ENCODE peak calls at places on chromosomes 13 and 19, in four cellular contexts. H is IMR-90, M is PC-9, Z is tibial nerve. S is an unnamed sample.

GRCh38 chr13:74461011-74461410 is 326.8 kb upstream of the KLF12 start:
- DNase-seq in Z (no peak), H (no peak), M (no peak), S (no peak)

GRCh38 chr13:23796546-23796945 is 92.7 kb downstream of the MIPEP start:
- DNase-seq in H (peak; percentile 49), Z (no peak), M (no peak), S (no peak)

GRCh38 chr19:46915386-46915785 is 54.6 kb downstream of the ARHGAP35 start:
- DNase-seq in H (no peak), Z (no peak), M (no peak), S (no peak)

GRCh38 chr19:54918499-54918898 is 12.6 kb downstream of the NCR1 start:
- DNase-seq in M (no peak), H (no peak), Z (no peak), S (no peak)

GRCh38 chr13:93293716-93294115 is 67.1 kb downstream of the GPC6 start:
- DNase-seq in H (no peak), M (no peak), Z (no peak), S (no peak)

GRCh38 chr13:51519839-51520238 is 64.4 kb upstream of the WDFY2 start:
- DNase-seq in Z (no peak), H (peak; percentile 61), M (no peak), S (no peak)

GRCh38 chr13:113002206-113002821 is 33.3 kb downstream of the MCF2L start:
- DNase-seq in M (peak; percentile 55), H (no peak), Z (no peak), S (peak; percentile 73)

GRCh38 chr13:47904891-47905290 is 96.2 kb downstream of the SUCLA2 start:
- DNase-seq in H (no peak), M (no peak), Z (no peak), S (no peak)

GRCh38 chr19:37551123-37551993 is 43.2 kb downstream of the ZNF571 start:
- DNase-seq in M (no peak), H (peak; percentile 44), Z (no peak), S (no peak)

GRCh38 chr19:48683349-48683748 is 10.5 kb upstream of the NTN5 start:
- DNase-seq in M (no peak), H (peak; percentile 19), Z (no peak), S (no peak)

GRCh38 chr13:95296326-95296939 is 4.8 kb downstream of the ABCC4 start:
- DNase-seq in M (peak; percentile 50), Z (no peak), H (no peak), S (peak; percentile 71)

GRCh38 chr13:109880371-109881346 is 94.3 kb upstream of the IRS2 start:
- DNase-seq in H (no peak), M (no peak), Z (no peak), S (no peak)

GRCh38 chr13:70388935-70389334 is 280.7 kb upstream of the KLHL1 start:
- DNase-seq in M (no peak), Z (no peak), H (no peak), S (no peak)

GRCh38 chr19:45130888-45131615 is 29.7 kb downstream of the NKPD1 start:
- DNase-seq in Z (no peak), M (peak; percentile 64), H (peak; percentile 16), S (no peak)
- H3K27ac ChIP-seq in Z (no peak overlapping the region), M (no peak overlapping the region), H (no peak overlapping the region), S (no peak overlapping the region)

GRCh38 chr19:15173746-15174404 is 26.9 kb downstream of the NOTCH3 start:
- DNase-seq in Z (no peak), M (no peak), H (no peak), S (no peak)
- TF ChIP-seq CTCF in Z (no peak), M (peak; percentile 39), H (peak; percentile 23), S (no peak)

GRCh38 chr13:45238945-45239795 is 38.3 kb upstream of the KCTD4 start:
- DNase-seq in Z (no peak), M (no peak), H (peak; percentile 62), S (no peak)

GRCh38 chr13:45242524-45242923 is 41.7 kb upstream of the KCTD4 start:
- DNase-seq in M (no peak), H (no peak), Z (no peak), S (no peak)

GRCh38 chr13:45243072-45243471 is 42.2 kb upstream of the KCTD4 start:
- DNase-seq in Z (no peak), H (no peak), M (no peak), S (no peak)

DNA sequence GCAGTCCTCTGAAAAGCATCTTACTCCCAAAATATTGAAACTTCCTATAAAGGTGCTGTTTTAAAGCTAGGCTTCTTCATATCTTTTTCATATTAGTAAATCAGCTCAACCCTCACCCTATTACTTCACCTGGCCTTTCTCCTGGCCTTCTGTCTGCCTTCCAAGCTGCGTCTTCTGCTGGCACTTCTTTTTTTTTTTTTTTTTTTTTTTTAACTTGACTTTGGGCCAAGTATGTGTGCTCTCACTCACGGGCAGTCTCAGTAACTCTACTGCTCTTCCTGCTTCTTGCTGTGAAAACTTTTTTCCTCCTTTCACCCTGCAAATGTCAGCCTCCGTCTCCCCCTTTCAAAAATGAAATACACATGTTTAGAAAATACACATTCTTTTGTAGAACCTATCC is 41.2 kb upstream of the KCTD4 start:
- DNase-seq in H (peak; percentile 53), M (peak; percentile 23), Z (no peak), S (no peak)
- H3K4me3 ChIP-seq in H (no peak overlapping the region), M (no peak overlapping the region), Z (no peak overlapping the region), S (no peak overlapping the region)

GRCh38 chr13:67229438-67230242 is 496 bp downstream of the PCDH9 start:
- DNase-seq in M (no peak), Z (no peak), H (peak; percentile 10), S (no peak)
- H3K27ac ChIP-seq in M (no peak overlapping the region), Z (peak overlapping the region; percentile 69), H (peak overlapping the region; percentile 10), S (no peak overlapping the region)

DNA sequence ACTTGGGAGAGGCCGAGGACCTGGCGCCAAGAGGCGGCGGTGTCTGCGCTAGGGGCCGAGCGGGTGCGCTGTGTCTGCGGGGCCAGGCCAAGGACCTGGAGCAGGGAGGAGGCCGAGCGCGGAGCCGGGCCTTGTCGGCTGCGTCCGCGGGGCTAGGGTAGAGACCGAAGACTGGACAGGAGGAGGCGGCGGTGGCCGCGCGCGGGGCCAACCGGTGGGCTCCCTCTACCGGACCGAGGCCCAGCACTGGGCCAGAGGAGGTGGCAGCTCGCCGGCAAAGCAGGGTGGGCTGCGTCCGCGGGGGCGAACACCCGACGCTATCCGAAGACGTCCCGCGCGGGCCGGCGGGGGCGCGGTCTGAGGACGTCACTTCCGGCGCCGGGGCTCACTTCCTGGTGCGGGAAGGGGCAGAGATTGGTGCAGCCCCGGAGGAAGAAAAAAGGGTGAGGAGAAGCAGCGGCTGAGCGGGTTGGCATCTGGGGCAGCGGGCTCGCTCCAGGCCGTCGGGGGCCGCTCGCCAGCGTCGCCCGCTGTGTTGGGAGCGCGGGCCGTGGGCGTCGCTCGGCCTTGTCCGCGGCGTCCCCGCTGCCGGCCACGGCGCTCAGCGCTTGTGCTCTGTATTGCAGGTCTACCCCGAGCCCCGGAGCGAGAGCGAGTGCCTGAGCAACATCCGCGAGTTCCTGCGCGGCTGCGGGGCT is 38.3 kb downstream of the ARHGEF7 start:
- DNase-seq in M (peak; percentile 87), H (peak; percentile 89), Z (peak; percentile 80), S (peak; percentile 88)
- TF ChIP-seq CTCF in M (no peak), H (peak; percentile 49), Z (peak; percentile 50), S (no peak)

GRCh38 chr19:29724102-29724641 is 9.1 kb upstream of the C19orf12 start:
- DNase-seq in M (no peak), H (peak; percentile 5), Z (no peak), S (no peak)

GRCh38 chr19:29727906-29728305 is 12.8 kb upstream of the C19orf12 start:
- DNase-seq in H (no peak), Z (no peak), M (no peak), S (no peak)

DNA sequence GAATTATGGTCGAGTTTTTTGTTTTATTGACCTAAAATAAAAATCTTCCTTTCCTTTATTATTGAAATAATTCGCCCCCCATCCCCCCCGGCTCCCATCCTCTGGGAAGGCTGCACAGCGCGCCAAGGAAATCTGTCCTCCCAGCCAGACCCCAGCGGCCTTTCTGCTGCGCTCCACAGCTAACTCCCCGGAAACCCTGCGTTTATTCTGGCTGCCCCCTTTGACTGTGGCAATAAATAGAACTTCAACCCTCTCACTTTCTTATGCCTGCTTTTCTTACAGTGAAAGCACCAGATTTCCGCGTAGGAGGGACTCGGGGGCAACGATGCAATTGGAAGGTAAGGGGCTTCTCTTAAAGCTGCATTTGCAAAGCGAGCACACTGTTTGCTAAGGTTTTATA is 9.7 kb upstream of the C19orf12 start:
- DNase-seq in Z (no peak), H (no peak), M (no peak), S (no peak)
- H3K4me3 ChIP-seq in Z (peak overlapping the region; percentile 22), H (no peak overlapping the region), M (no peak overlapping the region), S (peak overlapping the region; percentile 30)

GRCh38 chr13:40981949-40982348 is 37.2 kb downstream of the ELF1 start:
- DNase-seq in Z (no peak), M (no peak), H (no peak), S (no peak)
- H3K27ac ChIP-seq in Z (peak overlapping the region; percentile 85), M (no peak overlapping the region), H (no peak overlapping the region), S (peak overlapping the region; percentile 83)

GRCh38 chr19:39677931-39678889 is 22.5 kb downstream of the LGALS16 start:
- DNase-seq in M (peak; percentile 65), H (peak; percentile 39), Z (no peak), S (peak; percentile 52)
- TF ChIP-seq CTCF in M (no peak), H (no peak), Z (no peak), S (no peak)

GRCh38 chr19:3404324-3405260 is 38.2 kb downstream of the NFIC start:
- DNase-seq in H (peak; percentile 93), M (no peak), Z (peak; percentile 79), S (peak; percentile 96)
- H3K4me3 ChIP-seq in H (peak overlapping the region; percentile 5), M (no peak overlapping the region), Z (peak overlapping the region; percentile 47), S (peak overlapping the region; percentile 21)